ENCODE peak calls at places on chromosome 11, in eight cellular contexts. U is pancreas; T is neuronal stem cell; V is CD4-positive, alpha-beta memory T cell; N is HepG2; J is CD8-positive, alpha-beta memory T cell; R is heart left ventricle; L is psoas muscle. Z is an unnamed sample.

GRCh38 chr11:1515082-1516060 is 28.8 kb upstream of the MOB2 start:
- DNase-seq in T (peak; percentile 72), N (peak; percentile 23), J (peak; percentile 62), U (peak; percentile 99), R (peak; percentile 75), L (peak; percentile 84), V (peak; percentile 55), Z (peak; percentile 84)

GRCh38 chr11:128291835-128292234 is 295.5 kb downstream of the ETS1 start:
- DNase-seq in R (no peak), T (no peak), N (no peak), U (no peak), V (peak; percentile 72), L (no peak), J (peak; percentile 84), Z (no peak)

GRCh38 chr11:14519692-14520085 is 497 bp downstream of the PSMA1 start:
- DNase-seq in V (no peak), L (no peak), N (no peak), R (no peak), T (no peak), U (no peak), J (no peak), Z (no peak)

GRCh38 chr11:31968774-31969433 is 122.0 kb upstream of the RCN1 start:
- DNase-seq in R (peak; percentile 38), T (no peak), N (no peak), V (no peak), L (no peak), J (no peak), U (no peak), Z (peak; percentile 18)

GRCh38 chr11:69934861-69935494 is 115.8 kb upstream of the FGF3 start:
- DNase-seq in L (no peak), N (no peak), V (no peak), U (peak; percentile 55), R (peak; percentile 20), J (no peak), T (no peak), Z (no peak)

GRCh38 chr11:95451682-95452081 is 220.7 kb upstream of the SESN3 start:
- DNase-seq in J (no peak), R (no peak), T (no peak), N (no peak), V (no peak), L (no peak), U (no peak), Z (no peak)

GRCh38 chr11:121557348-121557747 is 104.6 kb upstream of the SORL1-AS1 start:
- DNase-seq in V (no peak), N (no peak), R (no peak), U (no peak), L (no peak), J (no peak), T (no peak), Z (no peak)

GRCh38 chr11:128804481-128804880 is 62.6 kb downstream of the KCNJ1 start:
- DNase-seq in U (no peak), N (no peak), J (no peak), V (no peak), T (no peak), R (no peak), L (no peak), Z (no peak)

GRCh38 chr11:12182650-12183511 is 72.5 kb downstream of the MICAL2 start:
- DNase-seq in N (peak; percentile 58), U (no peak), R (peak; percentile 73), T (no peak), J (no peak), V (no peak), L (peak; percentile 40), Z (peak; percentile 84)

GRCh38 chr11:19389787-19390303 is 149.1 kb upstream of the E2F8 start:
- DNase-seq in T (no peak), R (no peak), N (peak; percentile 27), U (no peak), J (no peak), V (no peak), L (peak; percentile 38), Z (no peak)

GRCh38 chr11:121194731-121195596 is 93.9 kb downstream of the TECTA start:
- DNase-seq in J (peak; percentile 45), L (no peak), R (no peak), T (peak; percentile 70), V (peak; percentile 44), N (peak; percentile 59), U (no peak), Z (peak; percentile 54)

GRCh38 chr11:99554232-99554903 is 533.6 kb downstream of the CNTN5 start:
- DNase-seq in N (no peak), U (no peak), L (no peak), V (no peak), R (no peak), J (no peak), T (no peak), Z (no peak)

GRCh38 chr11:64298966-64299846 is 952 bp upstream of the CATSPERZ start:
- DNase-seq in R (peak; percentile 53), J (peak; percentile 19), U (peak; percentile 85), T (no peak), L (peak; percentile 73), V (no peak), N (no peak), Z (peak; percentile 58)

GRCh38 chr11:106552694-106553203 is 465.5 kb downstream of the GUCY1A2 start:
- DNase-seq in J (no peak), V (no peak), L (no peak), R (no peak), U (no peak), N (peak; percentile 2), T (no peak), Z (no peak)

GRCh38 chr11:12600829-12601228 is 73.4 kb upstream of the TEAD1 start:
- DNase-seq in U (no peak), R (no peak), L (no peak), V (no peak), T (no peak), N (peak; percentile 22), J (no peak), Z (no peak)

GRCh38 chr11:61756147-61756451 is 3.7 kb downstream of the MYRF start:
- DNase-seq in R (no peak), U (no peak), L (no peak), N (no peak), T (no peak), V (no peak), J (no peak), Z (no peak)

DNA sequence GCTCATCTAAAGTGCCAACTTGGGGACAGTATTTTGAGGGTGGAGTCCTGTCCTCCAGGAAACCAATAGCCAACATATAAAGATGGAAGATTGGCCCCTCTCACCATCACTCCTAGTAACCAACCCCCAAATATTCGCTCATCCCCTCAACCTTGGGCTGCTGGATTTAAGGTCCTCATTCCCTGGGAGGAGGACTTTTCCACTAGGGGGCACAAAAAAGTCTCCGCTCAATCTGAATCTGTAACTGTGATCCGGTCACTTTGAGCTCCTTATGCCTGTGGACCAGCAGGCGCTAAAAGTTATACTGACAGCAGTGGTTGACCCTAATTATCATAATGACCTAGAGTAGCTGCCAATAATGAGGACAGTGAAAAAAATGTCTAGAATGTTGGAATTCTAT is 20.5 kb upstream of the CLPB start:
- DNase-seq in U (no peak), R (no peak), V (no peak), L (no peak), J (no peak), T (no peak), N (no peak), Z (no peak)
- H3K27me3 ChIP-seq in U (no peaks in the 10 kb centered on the region), R (peaks cover 3% of the 10 kb centered on the region), V (no peaks in the 10 kb centered on the region), L (no peaks in the 10 kb centered on the region), J (no peaks in the 10 kb centered on the region), T (no peaks in the 10 kb centered on the region), N (peaks cover 2% of the 10 kb centered on the region), Z (no peaks in the 10 kb centered on the region)

GRCh38 chr11:36103933-36104530 is 160.2 kb downstream of the LDLRAD3 start:
- DNase-seq in V (no peak), N (no peak), U (no peak), T (no peak), J (no peak), L (no peak), R (no peak), Z (no peak)
- H3K27me3 ChIP-seq in V (no peaks in the 10 kb centered on the region), N (no peaks in the 10 kb centered on the region), U (no peaks in the 10 kb centered on the region), T (no peaks in the 10 kb centered on the region), J (no peaks in the 10 kb centered on the region), L (no peaks in the 10 kb centered on the region), R (no peaks in the 10 kb centered on the region), Z (no peaks in the 10 kb centered on the region)

DNA sequence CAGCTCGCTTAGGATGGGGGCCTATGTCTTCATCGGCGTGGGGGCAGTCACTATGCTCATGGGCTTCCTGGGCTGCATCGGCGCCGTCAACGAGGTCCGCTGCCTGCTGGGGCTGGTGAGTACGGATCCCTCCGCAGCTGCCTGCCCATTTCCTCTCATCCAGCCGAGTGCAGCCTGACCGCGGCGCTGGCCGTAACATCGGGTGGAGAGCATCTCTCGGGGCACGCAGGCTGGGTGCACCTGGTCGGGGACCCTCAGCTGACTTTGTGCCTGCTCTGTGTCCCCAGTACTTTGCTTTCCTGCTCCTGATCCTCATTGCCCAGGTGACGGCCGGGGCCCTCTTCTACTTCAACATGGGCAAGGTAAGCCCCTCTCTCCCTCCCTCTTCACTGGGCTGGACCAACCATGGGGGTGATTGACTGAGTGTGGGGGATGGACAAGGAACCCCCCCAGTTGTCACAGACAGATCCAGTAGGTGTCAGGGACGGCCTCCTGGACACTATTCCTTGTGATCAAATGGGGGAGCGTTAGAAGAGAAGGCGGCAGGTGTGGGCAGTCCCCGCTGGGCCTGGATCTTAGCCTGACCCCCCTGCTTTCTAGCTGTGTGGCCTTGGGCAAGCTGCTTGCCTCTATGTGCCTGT is 39.7 kb downstream of the CD82 start:
- DNase-seq in V (no peak), N (no peak), R (no peak), T (no peak), L (no peak), U (no peak), J (no peak), Z (no peak)
- H3K27me3 ChIP-seq in V (no peaks in the 10 kb centered on the region), N (no peaks in the 10 kb centered on the region), R (no peaks in the 10 kb centered on the region), T (no peaks in the 10 kb centered on the region), L (no peaks in the 10 kb centered on the region), U (no peaks in the 10 kb centered on the region), J (no peaks in the 10 kb centered on the region), Z (no peaks in the 10 kb centered on the region)

DNA sequence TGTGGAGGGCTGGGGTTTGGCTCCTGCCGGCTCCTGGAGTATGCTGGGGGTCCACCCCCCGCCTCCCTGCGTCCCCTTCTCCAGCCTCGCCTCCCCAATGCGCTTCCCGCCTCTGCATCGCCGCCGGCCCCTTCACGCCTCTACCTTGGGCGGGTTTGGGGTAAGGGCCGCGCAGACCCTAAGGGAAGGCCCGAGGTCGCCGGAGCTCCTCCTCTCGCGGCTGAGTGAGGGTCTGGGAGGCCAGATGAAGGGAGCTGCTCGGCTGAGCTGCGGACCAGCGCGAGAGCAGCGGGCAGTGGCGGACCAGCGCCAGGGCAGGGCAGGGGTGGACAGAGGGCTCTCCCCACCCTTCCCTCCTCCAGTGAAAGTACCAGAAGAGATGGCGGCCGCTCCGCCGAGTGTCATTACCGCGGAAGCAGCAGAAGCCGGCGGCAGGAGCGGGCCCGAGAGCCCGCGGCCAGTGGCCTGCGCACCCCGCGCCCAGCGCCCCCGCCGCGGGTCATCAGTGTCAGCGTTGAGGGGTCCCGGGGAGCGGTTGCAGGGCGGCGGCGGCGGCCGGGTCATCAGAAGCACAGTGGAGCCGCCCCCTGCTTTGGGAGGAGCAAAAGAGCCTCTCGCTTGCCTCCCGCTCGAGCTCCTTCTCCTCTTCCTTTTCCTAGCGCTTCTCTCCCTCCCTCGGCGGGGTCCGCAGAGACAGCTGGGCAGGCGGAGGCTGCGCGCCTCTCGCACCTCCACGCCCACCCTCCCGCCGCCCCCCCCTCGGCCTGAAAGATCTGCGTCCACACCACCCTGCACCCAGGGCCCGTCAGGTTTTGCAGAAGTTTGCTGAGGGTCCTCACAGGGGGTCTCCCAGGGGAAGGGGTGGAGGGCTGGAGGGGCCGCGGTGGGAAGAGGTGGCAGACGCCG is 255.7 kb upstream of the CADM1 start:
- DNase-seq in R (peak; percentile 47), L (peak; percentile 27), V (no peak), N (no peak), J (no peak), U (peak; percentile 71), T (peak; percentile 33), Z (peak; percentile 32)
- H3K27me3 ChIP-seq in R (no peaks in the 10 kb centered on the region), L (peaks cover 14% of the 10 kb centered on the region), V (no peaks in the 10 kb centered on the region), N (peaks cover 6% of the 10 kb centered on the region), J (no peaks in the 10 kb centered on the region), U (no peaks in the 10 kb centered on the region), T (peaks cover 11% of the 10 kb centered on the region), Z (no peaks in the 10 kb centered on the region)

GRCh38 chr11:73283316-73284035 is 11.3 kb downstream of the P2RY6 start:
- DNase-seq in V (no peak), N (no peak), U (peak; percentile 41), L (no peak), R (no peak), T (no peak), J (no peak), Z (no peak)
- H3K27me3 ChIP-seq in V (no peaks in the 10 kb centered on the region), N (peaks cover 6% of the 10 kb centered on the region), U (no peaks in the 10 kb centered on the region), L (no peaks in the 10 kb centered on the region), R (no peaks in the 10 kb centered on the region), T (no peaks in the 10 kb centered on the region), J (no peaks in the 10 kb centered on the region), Z (no peaks in the 10 kb centered on the region)